ENCODE peak calls at places on chromosome 10, in ten cellular contexts. X, T, R, M, E, O, U, C, H and I are unnamed samples.

GRCh38 chr10:77943086-77943901 is 16.7 kb upstream of the DLG5 start:
- DNase-seq in E (peak), C (peak), X (peak), U (no peak), R (peak), H (no peak), O (peak), T (peak), M (no peak), I (no peak)

GRCh38 chr10:3427316-3427715 is 254.7 kb upstream of the PITRM1 start:
- DNase-seq in R (no peak), U (no peak), T (no peak), H (no peak), O (peak), C (no peak), M (no peak), E (no peak), X (no peak), I (no peak)

GRCh38 chr10:74383617-74384016 is 232.6 kb downstream of the ADK start:
- DNase-seq in E (no peak), R (no peak), C (no peak), H (no peak), T (no peak), O (no peak), M (no peak), X (no peak), U (no peak), I (no peak)

GRCh38 chr10:3955954-3956617 is 171.1 kb upstream of the KLF6 start:
- DNase-seq in O (no peak), T (no peak), X (peak), H (no peak), M (no peak), E (no peak), R (no peak), U (no peak), C (no peak), I (no peak)

GRCh38 chr10:111083222-111084095 is 6.6 kb downstream of the ADRA2A start:
- DNase-seq in H (no peak), E (no peak), C (no peak), M (no peak), R (no peak), U (no peak), T (no peak), X (no peak), O (no peak), I (no peak)

GRCh38 chr10:77195101-77195500 is 442.5 kb downstream of the KCNMA1 start:
- DNase-seq in M (no peak), O (peak), C (peak), U (no peak), H (no peak), T (no peak), X (no peak), E (peak), R (peak), I (no peak)

GRCh38 chr10:97584798-97585438 is 729 bp downstream of the HOGA1 start:
- DNase-seq in U (no peak), E (no peak), C (no peak), T (no peak), H (no peak), R (no peak), X (no peak), O (no peak), M (no peak), I (no peak)

GRCh38 chr10:79454259-79454658 is 8.8 kb upstream of the ZCCHC24 start:
- DNase-seq in R (peak), T (no peak), C (peak), O (peak), M (no peak), X (no peak), H (no peak), U (no peak), E (no peak), I (no peak)

GRCh38 chr10:122163182-122164027 is 107.7 kb upstream of the BTBD16 start:
- DNase-seq in E (peak), T (no peak), X (peak), H (no peak), C (no peak), M (peak), R (no peak), U (no peak), O (peak), I (no peak)

GRCh38 chr10:4213441-4213840 is 428.4 kb upstream of the KLF6 start:
- DNase-seq in R (no peak), C (no peak), M (no peak), U (no peak), O (peak), E (no peak), H (no peak), X (no peak), T (no peak), I (no peak)

GRCh38 chr10:22714524-22715289 is at the start of gene PIP4K2A:
- DNase-seq in U (no peak), T (peak), M (peak), H (peak), O (peak), C (peak), X (peak), E (peak), R (peak), I (no peak)

GRCh38 chr10:35447693-35448407 is 111.5 kb downstream of the CCNY start:
- DNase-seq in H (no peak), O (peak), X (peak), T (peak), E (no peak), U (no peak), R (peak), M (no peak), C (no peak), I (no peak)

GRCh38 chr10:89471110-89471814 is 56.9 kb downstream of the IFIT5 start:
- DNase-seq in O (peak), T (no peak), M (no peak), U (no peak), C (no peak), R (peak), H (no peak), E (no peak), X (no peak), I (no peak)

GRCh38 chr10:97517778-97518561 is 19.2 kb downstream of the UBTD1 start:
- DNase-seq in R (no peak), X (peak), M (peak), U (no peak), E (peak), C (no peak), H (no peak), O (no peak), T (peak), I (no peak)

GRCh38 chr10:29895436-29895835 is 163.9 kb downstream of the JCAD start:
- DNase-seq in X (peak), R (peak), T (no peak), C (peak), U (no peak), E (peak), H (no peak), M (no peak), O (peak), I (no peak)

GRCh38 chr10:44463511-44464121 is 78.7 kb upstream of the CXCL12 start:
- DNase-seq in R (no peak), M (no peak), E (no peak), H (no peak), X (no peak), O (no peak), U (no peak), T (no peak), C (no peak), I (no peak)

GRCh38 chr10:24894728-24895127 is 57.7 kb downstream of the PRTFDC1 start:
- DNase-seq in O (no peak), C (no peak), H (no peak), M (no peak), X (no peak), T (no peak), E (no peak), U (no peak), R (no peak), I (no peak)

GRCh38 chr10:59063491-59063890 is 113.0 kb upstream of the PHYHIPL start:
- DNase-seq in M (no peak), U (no peak), X (no peak), O (no peak), R (no peak), E (no peak), H (no peak), T (no peak), C (no peak), I (no peak)

GRCh38 chr10:73812662-73813061 is 1.3 kb upstream of the NDST2 start:
- DNase-seq in X (peak), R (no peak), M (no peak), H (no peak), O (no peak), C (no peak), E (no peak), T (no peak), U (no peak), I (no peak)

DNA sequence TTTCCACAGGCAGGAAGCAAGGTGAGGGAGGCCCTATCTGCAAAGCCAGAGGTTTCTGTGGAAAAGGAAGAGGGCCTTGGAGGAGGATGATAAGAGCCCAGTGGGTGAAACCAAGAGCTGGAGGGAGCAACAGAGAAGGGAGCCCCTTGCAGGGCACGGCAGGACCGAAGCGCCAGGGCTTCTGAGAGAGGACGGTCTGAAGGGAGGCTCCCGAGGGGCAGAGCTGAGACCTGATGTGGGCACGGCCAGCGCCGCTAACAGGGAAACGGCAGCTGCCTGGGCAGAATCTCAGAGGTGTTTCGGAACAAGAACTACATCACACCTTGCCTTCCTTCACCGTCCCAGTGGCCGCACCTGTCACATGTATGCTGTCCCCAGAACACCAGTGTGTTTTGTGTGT is 144.3 kb upstream of the ADARB2 start:
- DNase-seq in O (no peak), H (no peak), R (no peak), X (no peak), T (no peak), C (no peak), U (no peak), M (no peak), E (no peak), I (no peak)
- TF ChIP-seq CTCF in O (no peak), H (no peak), R (no peak), X (no peak), T (no peak), C (no peak), U (no peak), M (no peak), E (no peak), I (no peak)

DNA sequence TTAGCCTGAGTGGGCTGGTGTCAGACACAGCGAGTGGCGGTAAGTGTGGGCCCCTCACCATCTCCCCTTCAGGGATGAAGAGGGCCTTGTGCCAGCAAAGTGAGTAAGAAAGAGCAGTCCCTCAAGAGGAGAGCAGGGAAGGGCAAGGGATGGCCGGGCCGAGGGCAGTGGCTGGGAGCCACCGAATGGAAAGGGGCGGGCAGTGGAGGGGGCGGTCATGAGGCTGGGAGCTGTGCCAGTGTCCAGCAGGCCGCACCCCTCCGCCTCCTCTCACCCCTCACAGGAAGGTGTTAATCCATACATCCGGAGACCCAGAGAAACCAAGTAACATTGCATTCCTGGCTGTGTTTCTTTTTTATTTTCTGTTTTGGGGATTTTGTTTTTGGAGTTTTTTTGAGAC is 28.6 kb upstream of the RASGEF1A start:
- DNase-seq in R (no peak), E (no peak), O (no peak), C (no peak), H (no peak), U (no peak), X (no peak), M (no peak), T (no peak), I (no peak)
- TF ChIP-seq CTCF in R (no peak), E (no peak), O (no peak), C (no peak), H (no peak), U (no peak), X (no peak), M (no peak), T (no peak), I (no peak)

GRCh38 chr10:15069230-15069629 is 19.3 kb downstream of the ACBD7 start:
- DNase-seq in E (no peak), M (no peak), T (no peak), U (no peak), H (no peak), X (no peak), C (no peak), R (no peak), O (no peak), I (no peak)
- TF ChIP-seq CTCF in E (no peak), M (no peak), T (peak), U (no peak), H (no peak), X (peak), C (no peak), R (no peak), O (no peak), I (peak)

DNA sequence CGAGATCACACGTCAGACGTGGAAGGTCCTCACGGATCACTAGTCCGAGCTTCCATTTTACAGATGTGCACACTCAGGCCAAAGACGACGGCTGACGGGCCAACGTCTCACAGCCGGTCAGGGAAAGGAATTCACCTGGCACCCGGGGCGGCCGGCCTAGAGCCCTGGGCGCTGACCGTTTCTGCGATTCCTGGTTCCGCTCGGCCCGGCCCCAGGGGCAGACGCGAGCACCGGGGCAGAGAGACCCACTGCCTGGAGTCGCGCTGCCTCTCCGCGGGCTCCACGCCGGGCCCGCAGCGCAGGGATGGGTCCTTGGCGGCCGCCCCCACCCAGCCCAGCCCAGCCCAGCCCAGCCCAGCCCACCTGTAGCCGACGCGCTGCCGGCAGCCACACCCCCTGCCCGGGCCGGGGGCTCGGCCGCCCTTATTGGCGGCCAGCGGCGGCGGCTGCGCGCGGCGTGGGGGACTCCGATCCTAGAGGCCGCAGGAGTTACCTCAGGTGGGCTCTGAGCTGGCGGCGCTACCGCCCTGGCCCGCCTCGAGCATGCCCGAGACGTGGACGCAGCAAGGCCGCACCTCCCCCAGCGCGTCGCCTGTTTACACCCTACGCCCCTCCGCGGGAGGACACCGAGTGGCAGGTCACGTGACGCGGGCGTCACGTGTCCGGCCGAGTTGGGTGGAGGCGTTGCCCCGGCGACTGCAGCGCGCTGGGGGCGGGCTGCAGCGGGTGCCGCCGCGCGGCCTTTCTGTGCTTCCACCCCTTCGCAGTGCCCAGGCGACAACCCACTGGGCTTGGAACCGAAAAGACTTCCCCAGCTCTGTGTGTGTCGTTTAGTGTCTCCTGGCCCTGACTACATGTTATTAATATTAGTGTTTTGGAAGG is 78.1 kb downstream of the ZFAND4 start:
- DNase-seq in O (peak), X (peak), E (peak), U (peak), T (peak), C (peak), M (peak), H (peak), R (peak), I (peak)
- TF ChIP-seq CTCF in O (peak), X (peak), E (no peak), U (no peak), T (no peak), C (peak), M (peak), H (no peak), R (no peak), I (no peak)

DNA sequence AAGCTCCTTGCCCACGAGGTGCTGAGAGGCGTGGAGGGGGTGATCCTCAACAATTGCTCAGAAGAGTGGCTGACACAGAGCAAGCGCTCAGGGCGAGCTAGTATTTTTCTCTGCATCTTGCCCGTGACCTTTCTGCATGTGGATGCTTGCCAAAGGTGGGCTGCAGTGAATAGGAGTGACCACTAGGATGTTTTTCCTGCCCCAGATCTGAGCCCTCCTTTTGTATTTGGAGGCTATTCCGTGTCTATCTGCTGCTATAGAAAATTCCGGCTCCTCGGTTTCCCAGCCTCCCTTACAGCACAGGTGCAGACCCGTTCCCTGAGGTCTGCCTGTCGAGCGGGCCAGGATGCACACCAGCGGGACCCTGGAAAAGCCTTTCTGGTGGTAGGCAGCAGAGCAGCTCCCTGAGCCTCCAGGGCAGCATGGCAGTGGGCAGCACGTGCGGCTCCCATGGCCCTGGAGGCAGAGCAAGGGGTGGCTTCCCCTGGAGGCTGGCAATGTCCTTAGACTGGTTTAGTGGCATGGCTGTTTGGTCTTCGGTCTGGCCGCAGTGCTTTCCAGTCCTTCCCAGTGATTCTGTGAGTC is 145.1 kb upstream of the PCBD1 start:
- DNase-seq in E (no peak), C (no peak), T (no peak), U (no peak), H (no peak), R (no peak), O (no peak), X (peak), M (peak), I (no peak)
- TF ChIP-seq CTCF in E (no peak), C (no peak), T (no peak), U (no peak), H (peak), R (no peak), O (no peak), X (peak), M (no peak), I (no peak)

DNA sequence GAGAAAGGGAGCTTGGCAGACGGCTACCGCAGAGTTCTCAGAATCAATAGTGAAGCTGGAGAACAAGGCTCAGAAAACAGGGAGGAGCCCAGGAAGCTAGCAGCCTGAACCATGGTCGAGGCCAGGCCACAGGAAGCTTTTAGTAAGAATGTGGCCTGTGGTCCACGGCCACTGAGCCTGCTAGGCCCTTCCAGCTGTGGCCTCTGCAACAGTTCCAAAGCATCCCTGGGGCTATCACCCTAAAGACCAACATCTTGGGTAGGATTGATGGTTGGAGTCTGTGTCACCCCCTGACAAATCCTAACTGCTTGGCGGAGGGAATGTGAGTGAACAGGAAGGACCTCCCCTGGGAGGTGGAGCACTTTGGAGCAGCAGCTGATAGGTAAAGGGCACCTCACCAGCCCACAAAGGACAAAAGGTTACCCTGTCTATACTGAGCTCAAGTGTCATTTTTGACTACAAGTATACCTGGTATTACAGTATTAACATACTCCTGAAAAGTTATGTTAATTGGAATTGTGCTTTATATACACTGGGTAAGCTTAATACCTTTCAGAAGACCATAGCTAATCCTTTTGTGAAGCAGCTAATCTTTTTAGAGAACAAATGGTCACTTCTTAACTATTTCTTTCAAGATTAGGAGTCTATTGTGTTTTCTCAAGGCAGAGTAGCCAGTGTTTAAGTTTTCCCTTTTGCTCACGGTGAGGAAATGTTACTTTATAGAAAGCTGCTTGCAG is 18.7 kb downstream of the PTPRE start:
- DNase-seq in X (no peak), O (no peak), E (no peak), C (no peak), T (no peak), R (no peak), H (no peak), M (no peak), U (no peak), I (no peak)
- TF ChIP-seq CTCF in X (no peak), O (no peak), E (no peak), C (no peak), T (no peak), R (no peak), H (no peak), M (no peak), U (no peak), I (no peak)